ENCODE peak calls at places on chromosomes 2 and 18, in ten cellular contexts. One of them, this sample, is unnamed.

GRCh38 chr18:28961669-28962228 is 784.8 kb upstream of the CDH2 start:
- DNase-seq in osteocyte: no peak
- DNase-seq in lower lobe of right lung: no peak
- DNase-seq in WTC11: peak; percentile 21
- DNase-seq in neural crest cell: peak; percentile 5
- DNase-seq in fibroblast of lung: peak; percentile 37
- DNase-seq in neural progenitor cell: peak; percentile 73
- DNase-seq in GM13977: peak; percentile 3
- DNase-seq in RWPE1: peak; percentile 5
- DNase-seq in nephron progenitor cell: peak; percentile 26
- DNase-seq in this sample: no peak

GRCh38 chr2:144048631-144049060 is 471.3 kb downstream of the ZEB2 start:
- DNase-seq in fibroblast of lung: no peak
- DNase-seq in neural crest cell: no peak
- DNase-seq in GM13977: no peak
- DNase-seq in nephron progenitor cell: no peak
- DNase-seq in WTC11: no peak
- DNase-seq in lower lobe of right lung: no peak
- DNase-seq in RWPE1: no peak
- DNase-seq in neural progenitor cell: no peak
- DNase-seq in osteocyte: no peak
- DNase-seq in this sample: no peak

GRCh38 chr2:10981941-10982381 is 70.2 kb downstream of the KCNF1 start:
- DNase-seq in RWPE1: no peak
- DNase-seq in fibroblast of lung: no peak
- DNase-seq in WTC11: no peak
- DNase-seq in lower lobe of right lung: no peak
- DNase-seq in nephron progenitor cell: no peak
- DNase-seq in GM13977: no peak
- DNase-seq in osteocyte: no peak
- DNase-seq in neural crest cell: no peak
- DNase-seq in neural progenitor cell: no peak
- DNase-seq in this sample: no peak

GRCh38 chr18:77004555-77005380 is 127.8 kb downstream of the MBP start:
- DNase-seq in nephron progenitor cell: no peak
- DNase-seq in RWPE1: no peak
- DNase-seq in WTC11: no peak
- DNase-seq in lower lobe of right lung: peak; percentile 68
- DNase-seq in fibroblast of lung: no peak
- DNase-seq in neural progenitor cell: no peak
- DNase-seq in neural crest cell: no peak
- DNase-seq in osteocyte: peak; percentile 56
- DNase-seq in GM13977: no peak
- DNase-seq in this sample: no peak

GRCh38 chr18:21327101-21327500 is 85.1 kb downstream of the GREB1L start:
- DNase-seq in nephron progenitor cell: no peak
- DNase-seq in RWPE1: no peak
- DNase-seq in fibroblast of lung: no peak
- DNase-seq in neural progenitor cell: no peak
- DNase-seq in osteocyte: no peak
- DNase-seq in WTC11: no peak
- DNase-seq in GM13977: no peak
- DNase-seq in lower lobe of right lung: no peak
- DNase-seq in neural crest cell: no peak
- DNase-seq in this sample: no peak

GRCh38 chr2:59449264-59449663 is 1104.2 kb downstream of the BCL11A start:
- DNase-seq in neural crest cell: no peak
- DNase-seq in neural progenitor cell: peak; percentile 5
- DNase-seq in nephron progenitor cell: no peak
- DNase-seq in GM13977: no peak
- DNase-seq in osteocyte: no peak
- DNase-seq in RWPE1: peak; percentile 6
- DNase-seq in lower lobe of right lung: no peak
- DNase-seq in WTC11: no peak
- DNase-seq in fibroblast of lung: no peak
- DNase-seq in this sample: no peak

GRCh38 chr2:75288760-75289159 is 89.4 kb upstream of the TACR1 start:
- DNase-seq in osteocyte: no peak
- DNase-seq in neural crest cell: no peak
- DNase-seq in GM13977: no peak
- DNase-seq in lower lobe of right lung: no peak
- DNase-seq in RWPE1: no peak
- DNase-seq in WTC11: no peak
- DNase-seq in neural progenitor cell: no peak
- DNase-seq in nephron progenitor cell: no peak
- DNase-seq in fibroblast of lung: no peak
- DNase-seq in this sample: no peak

GRCh38 chr18:1627494-1627893 is 722.8 kb downstream of the ADCYAP1 start:
- DNase-seq in neural crest cell: no peak
- DNase-seq in fibroblast of lung: no peak
- DNase-seq in lower lobe of right lung: no peak
- DNase-seq in osteocyte: no peak
- DNase-seq in RWPE1: no peak
- DNase-seq in GM13977: no peak
- DNase-seq in nephron progenitor cell: no peak
- DNase-seq in WTC11: no peak
- DNase-seq in neural progenitor cell: no peak
- DNase-seq in this sample: no peak

GRCh38 chr18:77069931-77070330 is 62.7 kb downstream of the MBP start:
- DNase-seq in RWPE1: no peak
- DNase-seq in osteocyte: no peak
- DNase-seq in nephron progenitor cell: no peak
- DNase-seq in neural progenitor cell: no peak
- DNase-seq in neural crest cell: no peak
- DNase-seq in GM13977: no peak
- DNase-seq in WTC11: no peak
- DNase-seq in lower lobe of right lung: no peak
- DNase-seq in fibroblast of lung: no peak
- DNase-seq in this sample: peak; percentile 44

GRCh38 chr2:110852051-110852450 is 119.7 kb downstream of the ACOXL start:
- DNase-seq in neural progenitor cell: no peak
- DNase-seq in WTC11: no peak
- DNase-seq in RWPE1: no peak
- DNase-seq in neural crest cell: no peak
- DNase-seq in fibroblast of lung: no peak
- DNase-seq in lower lobe of right lung: no peak
- DNase-seq in GM13977: no peak
- DNase-seq in osteocyte: no peak
- DNase-seq in nephron progenitor cell: no peak
- DNase-seq in this sample: no peak

GRCh38 chr2:110851531-110851930 is 119.2 kb downstream of the ACOXL start:
- DNase-seq in WTC11: no peak
- DNase-seq in lower lobe of right lung: no peak
- DNase-seq in GM13977: no peak
- DNase-seq in nephron progenitor cell: no peak
- DNase-seq in neural progenitor cell: no peak
- DNase-seq in osteocyte: no peak
- DNase-seq in fibroblast of lung: no peak
- DNase-seq in neural crest cell: no peak
- DNase-seq in RWPE1: no peak
- DNase-seq in this sample: no peak

GRCh38 chr2:110852541-110853263 is 120.3 kb downstream of the ACOXL start:
- DNase-seq in neural crest cell: no peak
- DNase-seq in RWPE1: no peak
- DNase-seq in lower lobe of right lung: no peak
- DNase-seq in osteocyte: no peak
- DNase-seq in nephron progenitor cell: no peak
- DNase-seq in WTC11: no peak
- DNase-seq in fibroblast of lung: no peak
- DNase-seq in GM13977: no peak
- DNase-seq in neural progenitor cell: no peak
- DNase-seq in this sample: peak; percentile 56

GRCh38 chr2:110854355-110855081 is 122.1 kb downstream of the ACOXL start:
- DNase-seq in osteocyte: no peak
- DNase-seq in WTC11: no peak
- DNase-seq in fibroblast of lung: no peak
- DNase-seq in RWPE1: peak; percentile 15
- DNase-seq in nephron progenitor cell: no peak
- DNase-seq in GM13977: no peak
- DNase-seq in neural crest cell: no peak
- DNase-seq in lower lobe of right lung: no peak
- DNase-seq in neural progenitor cell: no peak
- DNase-seq in this sample: no peak

GRCh38 chr2:110853516-110853915 is 121.1 kb downstream of the ACOXL start:
- DNase-seq in neural progenitor cell: peak; percentile 55
- DNase-seq in fibroblast of lung: peak; percentile 8
- DNase-seq in nephron progenitor cell: peak; percentile 29
- DNase-seq in osteocyte: no peak
- DNase-seq in lower lobe of right lung: no peak
- DNase-seq in WTC11: peak; percentile 65
- DNase-seq in neural crest cell: peak; percentile 43
- DNase-seq in RWPE1: peak; percentile 36
- DNase-seq in GM13977: peak; percentile 36
- DNase-seq in this sample: no peak
- TF ChIP-seq CTCF in neural progenitor cell: peak; percentile 67
- TF ChIP-seq CTCF in fibroblast of lung: peak; percentile 39
- TF ChIP-seq CTCF in nephron progenitor cell: peak; percentile 47
- TF ChIP-seq CTCF in osteocyte: peak; percentile 51
- TF ChIP-seq CTCF in lower lobe of right lung: peak; percentile 55
- TF ChIP-seq CTCF in WTC11: peak; percentile 31
- TF ChIP-seq CTCF in neural crest cell: peak; percentile 62
- TF ChIP-seq CTCF in RWPE1: peak; percentile 32
- TF ChIP-seq CTCF in GM13977: peak; percentile 68
- TF ChIP-seq CTCF in this sample: peak; percentile 78

GRCh38 chr2:219076253-219076652 is 15.5 kb upstream of the IHH start:
- DNase-seq in RWPE1: no peak
- DNase-seq in neural crest cell: no peak
- DNase-seq in GM13977: no peak
- DNase-seq in osteocyte: no peak
- DNase-seq in nephron progenitor cell: no peak
- DNase-seq in neural progenitor cell: no peak
- DNase-seq in fibroblast of lung: no peak
- DNase-seq in lower lobe of right lung: no peak
- DNase-seq in WTC11: no peak
- DNase-seq in this sample: no peak

GRCh38 chr2:219072741-219073140 is 12.0 kb upstream of the IHH start:
- DNase-seq in nephron progenitor cell: no peak
- DNase-seq in GM13977: peak; percentile 3
- DNase-seq in lower lobe of right lung: no peak
- DNase-seq in RWPE1: no peak
- DNase-seq in neural crest cell: no peak
- DNase-seq in osteocyte: no peak
- DNase-seq in WTC11: no peak
- DNase-seq in fibroblast of lung: no peak
- DNase-seq in neural progenitor cell: no peak
- DNase-seq in this sample: no peak

GRCh38 chr2:219078126-219078525 is 17.4 kb upstream of the IHH start:
- DNase-seq in fibroblast of lung: no peak
- DNase-seq in nephron progenitor cell: no peak
- DNase-seq in WTC11: no peak
- DNase-seq in RWPE1: no peak
- DNase-seq in neural crest cell: no peak
- DNase-seq in neural progenitor cell: no peak
- DNase-seq in GM13977: peak; percentile 7
- DNase-seq in lower lobe of right lung: no peak
- DNase-seq in osteocyte: no peak
- DNase-seq in this sample: no peak

GRCh38 chr2:219071189-219071816 is 10.6 kb upstream of the IHH start:
- DNase-seq in RWPE1: peak; percentile 67
- DNase-seq in osteocyte: no peak
- DNase-seq in GM13977: no peak
- DNase-seq in neural crest cell: no peak
- DNase-seq in WTC11: no peak
- DNase-seq in neural progenitor cell: no peak
- DNase-seq in lower lobe of right lung: no peak
- DNase-seq in fibroblast of lung: no peak
- DNase-seq in nephron progenitor cell: no peak
- DNase-seq in this sample: no peak

GRCh38 chr2:219073413-219074129 is 12.8 kb upstream of the IHH start:
- DNase-seq in neural crest cell: peak; percentile 35
- DNase-seq in fibroblast of lung: peak; percentile 84
- DNase-seq in GM13977: peak; percentile 65
- DNase-seq in RWPE1: no peak
- DNase-seq in lower lobe of right lung: no peak
- DNase-seq in WTC11: peak; percentile 66
- DNase-seq in osteocyte: no peak
- DNase-seq in neural progenitor cell: peak; percentile 87
- DNase-seq in nephron progenitor cell: peak; percentile 65
- DNase-seq in this sample: no peak
- TF ChIP-seq CTCF in neural crest cell: peak; percentile 64
- TF ChIP-seq CTCF in fibroblast of lung: peak; percentile 40
- TF ChIP-seq CTCF in GM13977: peak; percentile 68
- TF ChIP-seq CTCF in RWPE1: no peak
- TF ChIP-seq CTCF in lower lobe of right lung: peak; percentile 64
- TF ChIP-seq CTCF in WTC11: peak; percentile 70
- TF ChIP-seq CTCF in osteocyte: peak; percentile 57
- TF ChIP-seq CTCF in neural progenitor cell: peak; percentile 74
- TF ChIP-seq CTCF in nephron progenitor cell: peak; percentile 78
- TF ChIP-seq CTCF in this sample: peak; percentile 23

DNA sequence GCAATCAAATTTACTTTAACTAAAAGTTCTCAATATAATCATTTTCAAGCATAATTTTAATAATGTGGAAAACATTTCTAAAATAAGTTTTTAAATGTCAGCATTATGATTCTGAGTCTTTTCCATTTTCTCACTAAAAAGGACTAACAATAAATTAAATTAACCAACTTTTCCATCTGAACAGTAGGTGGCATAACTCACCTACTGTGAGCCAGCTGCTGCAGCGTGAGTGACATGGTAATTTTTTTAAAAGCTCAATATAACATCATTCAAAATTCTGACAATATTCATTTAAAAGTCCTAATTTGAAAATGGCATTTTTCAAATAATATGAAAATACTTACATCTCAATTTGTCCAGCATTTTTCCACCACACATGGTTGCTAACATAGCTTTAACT is 66.5 kb downstream of the DTNB start:
- DNase-seq in WTC11: no peak
- DNase-seq in RWPE1: peak; percentile 50
- DNase-seq in lower lobe of right lung: no peak
- DNase-seq in neural crest cell: no peak
- DNase-seq in nephron progenitor cell: no peak
- DNase-seq in GM13977: peak; percentile 21
- DNase-seq in osteocyte: no peak
- DNase-seq in neural progenitor cell: peak; percentile 28
- DNase-seq in fibroblast of lung: peak; percentile 60
- DNase-seq in this sample: no peak
- TF ChIP-seq CTCF in WTC11: peak; percentile 21
- TF ChIP-seq CTCF in RWPE1: peak; percentile 74
- TF ChIP-seq CTCF in lower lobe of right lung: peak; percentile 57
- TF ChIP-seq CTCF in neural crest cell: peak; percentile 74
- TF ChIP-seq CTCF in nephron progenitor cell: peak; percentile 31
- TF ChIP-seq CTCF in GM13977: peak; percentile 50
- TF ChIP-seq CTCF in osteocyte: peak; percentile 79
- TF ChIP-seq CTCF in neural progenitor cell: peak; percentile 63
- TF ChIP-seq CTCF in fibroblast of lung: peak; percentile 37
- TF ChIP-seq CTCF in this sample: peak; percentile 45

DNA sequence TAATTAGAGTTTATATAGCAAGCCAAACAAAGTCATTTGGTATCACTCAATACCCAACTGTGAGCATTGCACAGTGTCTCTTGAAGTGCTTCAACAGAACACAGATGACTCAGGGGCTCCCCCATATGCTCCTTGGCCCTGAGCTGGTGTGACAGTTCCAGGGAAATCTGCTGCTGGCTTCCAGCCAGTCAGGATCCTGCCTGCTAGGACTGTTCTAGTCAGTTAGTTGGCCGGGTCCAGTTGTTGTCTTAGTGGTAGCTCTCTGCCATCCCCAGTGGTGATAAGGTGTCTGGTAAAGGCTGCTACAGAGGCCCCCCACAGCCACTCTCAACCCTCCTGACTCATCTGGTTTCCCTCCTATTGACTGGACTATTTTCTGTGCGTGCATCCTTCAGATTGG is 100.3 kb downstream of the IRS1 start:
- DNase-seq in nephron progenitor cell: no peak
- DNase-seq in lower lobe of right lung: no peak
- DNase-seq in fibroblast of lung: peak; percentile 52
- DNase-seq in GM13977: no peak
- DNase-seq in neural crest cell: no peak
- DNase-seq in WTC11: no peak
- DNase-seq in RWPE1: no peak
- DNase-seq in neural progenitor cell: no peak
- DNase-seq in osteocyte: no peak
- DNase-seq in this sample: no peak
- TF ChIP-seq CTCF in nephron progenitor cell: no peak
- TF ChIP-seq CTCF in lower lobe of right lung: peak; percentile 10
- TF ChIP-seq CTCF in fibroblast of lung: no peak
- TF ChIP-seq CTCF in GM13977: no peak
- TF ChIP-seq CTCF in neural crest cell: no peak
- TF ChIP-seq CTCF in WTC11: no peak
- TF ChIP-seq CTCF in RWPE1: no peak
- TF ChIP-seq CTCF in neural progenitor cell: no peak
- TF ChIP-seq CTCF in osteocyte: no peak
- TF ChIP-seq CTCF in this sample: no peak

This sample was measured in natural killer cell.